ENCODE peak calls at places on chromosomes 16 and 17, in six cellular contexts. One of them, this sample, is unnamed. For H3K4me1 and H3K9me3, the result is how much of the 10 kb centered on the place peaks cover.

GRCh38 chr17:40313660-40314556 is 4.9 kb downstream of the RARA start:
- DNase-seq in GM12878: no peak
- DNase-seq in fibroblast of lung: no peak
- DNase-seq in neural progenitor cell: no peak
- DNase-seq in hepatocyte: no peak
- DNase-seq in HCT116: no peak
- DNase-seq in this sample: no peak

GRCh38 chr17:64216385-64217248 is 46.4 kb downstream of the TEX2 start:
- DNase-seq in GM12878: peak
- DNase-seq in hepatocyte: peak
- DNase-seq in neural progenitor cell: peak
- DNase-seq in HCT116: no peak
- DNase-seq in fibroblast of lung: peak
- DNase-seq in this sample: no peak

GRCh38 chr17:36849871-36850348 is 87.4 kb upstream of the LHX1 start:
- DNase-seq in neural progenitor cell: peak
- DNase-seq in hepatocyte: no peak
- DNase-seq in HCT116: peak
- DNase-seq in fibroblast of lung: peak
- DNase-seq in GM12878: peak
- DNase-seq in this sample: peak

GRCh38 chr17:68613739-68614298 is 12.7 kb upstream of the FAM20A start:
- DNase-seq in GM12878: no peak
- DNase-seq in neural progenitor cell: peak
- DNase-seq in HCT116: peak
- DNase-seq in hepatocyte: peak
- DNase-seq in fibroblast of lung: peak
- DNase-seq in this sample: peak

GRCh38 chr16:85557083-85557975 is 55.8 kb upstream of the GSE1 start:
- DNase-seq in hepatocyte: peak
- DNase-seq in GM12878: no peak
- DNase-seq in fibroblast of lung: no peak
- DNase-seq in neural progenitor cell: peak
- DNase-seq in HCT116: no peak
- DNase-seq in this sample: no peak

GRCh38 chr16:75251280-75252048 is at the start of gene BCAR1:
- DNase-seq in GM12878: no peak
- DNase-seq in HCT116: no peak
- DNase-seq in fibroblast of lung: peak
- DNase-seq in hepatocyte: peak
- DNase-seq in neural progenitor cell: peak
- DNase-seq in this sample: peak

GRCh38 chr16:85327731-85328664 is 215.7 kb upstream of the CIBAR2 start:
- DNase-seq in neural progenitor cell: peak
- DNase-seq in GM12878: no peak
- DNase-seq in hepatocyte: peak
- DNase-seq in fibroblast of lung: no peak
- DNase-seq in HCT116: peak
- DNase-seq in this sample: peak

GRCh38 chr17:61409301-61410099 is 9.9 kb downstream of the TBX2 start:
- DNase-seq in hepatocyte: peak
- DNase-seq in HCT116: peak
- DNase-seq in GM12878: no peak
- DNase-seq in neural progenitor cell: peak
- DNase-seq in fibroblast of lung: peak
- DNase-seq in this sample: peak

GRCh38 chr16:56869513-56870270 is 4.7 kb downstream of the SLC12A3 start:
- DNase-seq in GM12878: no peak
- DNase-seq in HCT116: peak
- DNase-seq in neural progenitor cell: peak
- DNase-seq in fibroblast of lung: no peak
- DNase-seq in hepatocyte: no peak
- DNase-seq in this sample: peak

GRCh38 chr17:45270828-45271418 is 9.0 kb upstream of the SPATA32 start:
- DNase-seq in HCT116: no peak
- DNase-seq in hepatocyte: no peak
- DNase-seq in neural progenitor cell: peak
- DNase-seq in GM12878: no peak
- DNase-seq in fibroblast of lung: no peak
- DNase-seq in this sample: peak

GRCh38 chr17:68963958-68964357 is 8.8 kb upstream of the ABCA8 start:
- DNase-seq in neural progenitor cell: no peak
- DNase-seq in HCT116: no peak
- DNase-seq in hepatocyte: no peak
- DNase-seq in fibroblast of lung: no peak
- DNase-seq in GM12878: no peak
- DNase-seq in this sample: no peak

GRCh38 chr16:4679156-4679853 is 14.1 kb upstream of the NUDT16L1 start:
- DNase-seq in HCT116: no peak
- DNase-seq in hepatocyte: no peak
- DNase-seq in fibroblast of lung: no peak
- DNase-seq in neural progenitor cell: no peak
- DNase-seq in GM12878: no peak
- DNase-seq in this sample: no peak

DNA sequence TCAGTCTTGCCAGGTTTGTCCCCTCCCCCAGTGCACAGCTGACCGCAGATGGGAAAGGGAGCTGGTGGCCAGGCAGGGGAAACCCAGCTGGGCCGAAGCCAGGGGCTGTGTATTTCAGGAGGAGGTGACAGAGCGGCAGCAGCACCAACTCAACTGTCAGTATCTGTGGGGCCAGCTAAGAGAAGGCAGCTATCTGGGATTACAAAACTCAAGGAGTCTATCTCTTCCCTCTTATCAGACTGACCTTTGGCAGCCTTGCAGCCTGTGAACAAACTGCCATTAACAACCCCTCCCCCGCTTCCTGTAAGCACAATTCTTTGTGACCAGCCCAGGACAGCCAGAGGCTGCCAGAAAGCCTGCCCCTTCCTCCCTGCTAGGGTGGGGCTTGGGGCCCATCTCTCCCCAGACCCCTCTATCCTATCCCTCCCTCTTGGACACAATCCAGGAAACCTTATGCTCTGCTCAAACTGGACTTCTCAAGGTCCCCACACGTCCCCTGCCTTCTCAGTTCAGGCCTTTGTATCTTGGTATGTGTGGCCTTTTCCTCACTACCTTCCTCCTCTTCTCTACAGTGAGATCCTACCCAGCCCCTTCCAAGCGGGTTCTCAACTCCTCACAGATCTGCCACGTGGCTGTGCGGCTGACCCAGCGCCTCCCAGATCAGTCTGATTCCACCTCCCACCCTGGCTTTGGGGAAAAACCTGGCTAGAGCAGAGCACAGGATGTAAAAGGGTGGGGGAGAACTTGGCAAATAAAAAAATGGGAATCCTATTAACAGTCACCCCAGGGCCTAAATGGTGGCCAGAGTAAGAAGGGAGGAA is 10.5 kb downstream of the ST3GAL2 start:
- DNase-seq in hepatocyte: peak
- DNase-seq in neural progenitor cell: peak
- DNase-seq in GM12878: peak
- DNase-seq in HCT116: peak
- DNase-seq in fibroblast of lung: peak
- DNase-seq in this sample: peak
- H3K4me1 ChIP-seq in hepatocyte: half or more
- H3K4me1 ChIP-seq in neural progenitor cell: under half
- H3K4me1 ChIP-seq in GM12878: half or more
- H3K4me1 ChIP-seq in HCT116: under half
- H3K4me1 ChIP-seq in fibroblast of lung: under half
- H3K4me1 ChIP-seq in this sample: under half

DNA sequence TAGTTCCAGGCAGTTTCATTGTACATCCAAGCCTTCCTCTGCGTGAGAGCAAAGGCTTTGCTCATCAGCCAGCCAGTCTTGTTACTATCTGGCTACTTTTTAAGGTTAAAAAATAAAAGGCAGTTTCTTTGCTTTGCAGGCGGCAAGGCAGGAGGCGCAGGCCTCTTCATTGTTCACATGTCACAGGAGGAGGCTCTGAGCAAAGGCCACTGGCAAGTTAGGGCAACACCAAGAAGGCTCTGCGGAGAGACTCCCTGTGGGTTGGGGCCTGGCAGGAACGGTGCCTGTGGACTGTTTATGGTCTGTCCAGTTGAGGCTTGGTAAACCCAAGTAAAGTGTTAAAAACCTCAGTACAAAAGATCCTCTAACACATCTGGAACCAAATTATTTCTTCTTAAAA is 3.9 kb upstream of the NT5C start:
- DNase-seq in GM12878: no peak
- DNase-seq in hepatocyte: no peak
- DNase-seq in neural progenitor cell: no peak
- DNase-seq in HCT116: no peak
- DNase-seq in fibroblast of lung: no peak
- DNase-seq in this sample: no peak
- H3K9me3 ChIP-seq in GM12878: under half
- H3K9me3 ChIP-seq in hepatocyte: under half
- H3K9me3 ChIP-seq in neural progenitor cell: under half
- H3K9me3 ChIP-seq in HCT116: under half
- H3K9me3 ChIP-seq in fibroblast of lung: under half
- H3K9me3 ChIP-seq in this sample: under half

GRCh38 chr16:55330726-55331647 is 7.0 kb downstream of the IRX6 start:
- DNase-seq in HCT116: no peak
- DNase-seq in fibroblast of lung: no peak
- DNase-seq in neural progenitor cell: peak
- DNase-seq in hepatocyte: no peak
- DNase-seq in GM12878: no peak
- DNase-seq in this sample: no peak

GRCh38 chr16:55333690-55334089 is 9.7 kb downstream of the IRX6 start:
- DNase-seq in HCT116: no peak
- DNase-seq in neural progenitor cell: no peak
- DNase-seq in hepatocyte: no peak
- DNase-seq in fibroblast of lung: no peak
- DNase-seq in GM12878: no peak
- DNase-seq in this sample: no peak

GRCh38 chr16:55329791-55330190 is 5.8 kb downstream of the IRX6 start:
- DNase-seq in fibroblast of lung: no peak
- DNase-seq in neural progenitor cell: peak
- DNase-seq in HCT116: no peak
- DNase-seq in GM12878: no peak
- DNase-seq in hepatocyte: no peak
- DNase-seq in this sample: no peak

GRCh38 chr16:55328611-55329569 is 4.9 kb downstream of the IRX6 start:
- DNase-seq in HCT116: no peak
- DNase-seq in GM12878: no peak
- DNase-seq in hepatocyte: no peak
- DNase-seq in fibroblast of lung: no peak
- DNase-seq in neural progenitor cell: peak
- DNase-seq in this sample: no peak

GRCh38 chr16:55331648-55332185 is 7.7 kb downstream of the IRX6 start:
- DNase-seq in fibroblast of lung: no peak
- DNase-seq in hepatocyte: no peak
- DNase-seq in HCT116: no peak
- DNase-seq in neural progenitor cell: no peak
- DNase-seq in GM12878: no peak
- DNase-seq in this sample: no peak
- TF ChIP-seq EZH2 in fibroblast of lung: no peak
- TF ChIP-seq EZH2 in hepatocyte: no peak
- TF ChIP-seq EZH2 in HCT116: no peak
- TF ChIP-seq EZH2 in neural progenitor cell: peak
- TF ChIP-seq EZH2 in GM12878: no peak
- TF ChIP-seq EZH2 in this sample: no peak

GRCh38 chr17:48840441-48840840 is 9.6 kb downstream of the CALCOCO2 start:
- DNase-seq in HCT116: no peak
- DNase-seq in hepatocyte: no peak
- DNase-seq in neural progenitor cell: peak
- DNase-seq in fibroblast of lung: no peak
- DNase-seq in GM12878: no peak
- DNase-seq in this sample: no peak
- H3K4me1 ChIP-seq in HCT116: under half
- H3K4me1 ChIP-seq in hepatocyte: under half
- H3K4me1 ChIP-seq in neural progenitor cell: under half
- H3K4me1 ChIP-seq in fibroblast of lung: under half
- H3K4me1 ChIP-seq in GM12878: under half
- H3K4me1 ChIP-seq in this sample: under half

DNA sequence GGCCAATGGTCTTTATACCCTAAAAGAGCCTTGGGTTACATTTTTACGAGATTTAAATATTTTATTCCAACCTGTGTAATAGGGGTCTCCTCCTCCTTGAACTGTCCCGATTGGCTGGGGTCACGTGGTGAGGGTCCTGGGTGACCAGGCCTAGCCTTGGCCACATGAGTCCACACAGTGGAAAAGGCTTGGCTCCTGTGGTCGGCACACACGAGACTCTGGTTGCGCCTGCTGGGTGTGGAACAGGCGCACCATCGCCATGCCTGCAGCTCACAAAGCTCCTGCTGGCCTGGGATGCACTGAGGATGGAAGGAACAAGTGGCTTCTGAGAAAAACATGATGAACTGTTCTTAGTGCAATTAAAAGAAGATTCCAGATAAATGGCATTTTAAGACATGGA is 103.9 kb upstream of the ZNF750 start:
- DNase-seq in hepatocyte: no peak
- DNase-seq in neural progenitor cell: no peak
- DNase-seq in fibroblast of lung: no peak
- DNase-seq in GM12878: no peak
- DNase-seq in HCT116: no peak
- DNase-seq in this sample: no peak
- H3K9me3 ChIP-seq in hepatocyte: under half
- H3K9me3 ChIP-seq in neural progenitor cell: under half
- H3K9me3 ChIP-seq in fibroblast of lung: under half
- H3K9me3 ChIP-seq in GM12878: under half
- H3K9me3 ChIP-seq in HCT116: under half
- H3K9me3 ChIP-seq in this sample: under half